ENCODE peak calls at places on chromosomes 3 and 15, in ten cellular contexts. One of them, this sample, is unnamed.

GRCh38 chr3:103440539-103441113 is 1005.8 kb downstream of the ZPLD1 start:
- DNase-seq in hippocampal formation: no peak
- DNase-seq in NCI-H345: no peak
- DNase-seq in T-helper 2 cell: no peak
- DNase-seq in testis: no peak
- DNase-seq in SW480: peak; percentile 1
- DNase-seq in GM06990: no peak
- DNase-seq in NCI-H1105: no peak
- DNase-seq in activated CD8-positive, alpha-beta memory T cell treated with anti-CD3 and anti-CD28 coated beads for 24 hours: no peak
- DNase-seq in erythroblast: peak; percentile 1
- DNase-seq in this sample: no peak

GRCh38 chr3:147298511-147298982 is 107.8 kb downstream of the ZIC4 start:
- DNase-seq in hippocampal formation: no peak
- DNase-seq in NCI-H345: peak; percentile 52
- DNase-seq in T-helper 2 cell: no peak
- DNase-seq in testis: no peak
- DNase-seq in SW480: peak; percentile 4
- DNase-seq in GM06990: no peak
- DNase-seq in NCI-H1105: no peak
- DNase-seq in activated CD8-positive, alpha-beta memory T cell treated with anti-CD3 and anti-CD28 coated beads for 24 hours: no peak
- DNase-seq in erythroblast: no peak
- DNase-seq in this sample: no peak

GRCh38 chr3:126104028-126104635 is 20.2 kb upstream of the SLC41A3 start:
- DNase-seq in hippocampal formation: no peak
- DNase-seq in NCI-H345: no peak
- DNase-seq in T-helper 2 cell: no peak
- DNase-seq in testis: peak; percentile 5
- DNase-seq in SW480: no peak
- DNase-seq in GM06990: no peak
- DNase-seq in NCI-H1105: no peak
- DNase-seq in activated CD8-positive, alpha-beta memory T cell treated with anti-CD3 and anti-CD28 coated beads for 24 hours: peak; percentile 50
- DNase-seq in erythroblast: no peak
- DNase-seq in this sample: no peak

GRCh38 chr3:69201658-69202057 is 79.3 kb upstream of the LMOD3 start:
- DNase-seq in hippocampal formation: no peak
- DNase-seq in NCI-H345: peak; percentile 71
- DNase-seq in T-helper 2 cell: no peak
- DNase-seq in testis: no peak
- DNase-seq in SW480: no peak
- DNase-seq in GM06990: no peak
- DNase-seq in NCI-H1105: no peak
- DNase-seq in activated CD8-positive, alpha-beta memory T cell treated with anti-CD3 and anti-CD28 coated beads for 24 hours: no peak
- DNase-seq in erythroblast: no peak
- DNase-seq in this sample: no peak

GRCh38 chr3:117219296-117219695 is 509.7 kb downstream of the TUSC7 start:
- DNase-seq in hippocampal formation: no peak
- DNase-seq in NCI-H345: no peak
- DNase-seq in T-helper 2 cell: no peak
- DNase-seq in testis: no peak
- DNase-seq in SW480: no peak
- DNase-seq in GM06990: no peak
- DNase-seq in NCI-H1105: no peak
- DNase-seq in activated CD8-positive, alpha-beta memory T cell treated with anti-CD3 and anti-CD28 coated beads for 24 hours: no peak
- DNase-seq in erythroblast: no peak
- DNase-seq in this sample: no peak

GRCh38 chr3:66138336-66139234 is 82.2 kb upstream of the SLC25A26 start:
- DNase-seq in hippocampal formation: peak; percentile 28
- DNase-seq in NCI-H345: peak; percentile 12
- DNase-seq in T-helper 2 cell: no peak
- DNase-seq in testis: peak; percentile 69
- DNase-seq in SW480: peak; percentile 64
- DNase-seq in GM06990: peak; percentile 13
- DNase-seq in NCI-H1105: peak; percentile 20
- DNase-seq in activated CD8-positive, alpha-beta memory T cell treated with anti-CD3 and anti-CD28 coated beads for 24 hours: no peak
- DNase-seq in erythroblast: peak; percentile 30
- DNase-seq in this sample: no peak

GRCh38 chr3:124217542-124217941 is 225.6 kb upstream of the ROPN1 start:
- DNase-seq in hippocampal formation: no peak
- DNase-seq in NCI-H345: no peak
- DNase-seq in T-helper 2 cell: no peak
- DNase-seq in testis: peak; percentile 53
- DNase-seq in SW480: peak; percentile 66
- DNase-seq in GM06990: peak; percentile 12
- DNase-seq in NCI-H1105: no peak
- DNase-seq in activated CD8-positive, alpha-beta memory T cell treated with anti-CD3 and anti-CD28 coated beads for 24 hours: no peak
- DNase-seq in erythroblast: peak; percentile 61
- DNase-seq in this sample: no peak

GRCh38 chr3:106577241-106577640 is 708.4 kb upstream of the CBLB start:
- DNase-seq in hippocampal formation: no peak
- DNase-seq in NCI-H345: no peak
- DNase-seq in T-helper 2 cell: no peak
- DNase-seq in testis: no peak
- DNase-seq in SW480: no peak
- DNase-seq in GM06990: no peak
- DNase-seq in NCI-H1105: no peak
- DNase-seq in activated CD8-positive, alpha-beta memory T cell treated with anti-CD3 and anti-CD28 coated beads for 24 hours: no peak
- DNase-seq in erythroblast: no peak
- DNase-seq in this sample: no peak

GRCh38 chr3:151903501-151903991 is 30.1 kb downstream of the SUCNR1 start:
- DNase-seq in hippocampal formation: no peak
- DNase-seq in NCI-H345: no peak
- DNase-seq in T-helper 2 cell: no peak
- DNase-seq in testis: peak; percentile 78
- DNase-seq in SW480: no peak
- DNase-seq in GM06990: no peak
- DNase-seq in NCI-H1105: no peak
- DNase-seq in activated CD8-positive, alpha-beta memory T cell treated with anti-CD3 and anti-CD28 coated beads for 24 hours: no peak
- DNase-seq in erythroblast: no peak
- DNase-seq in this sample: no peak

GRCh38 chr3:50237754-50238548 is 1.9 kb downstream of the GNAI2 start:
- DNase-seq in hippocampal formation: peak; percentile 28
- DNase-seq in NCI-H345: peak; percentile 67
- DNase-seq in T-helper 2 cell: peak; percentile 69
- DNase-seq in testis: peak; percentile 91
- DNase-seq in SW480: peak; percentile 79
- DNase-seq in GM06990: peak; percentile 89
- DNase-seq in NCI-H1105: peak; percentile 29
- DNase-seq in activated CD8-positive, alpha-beta memory T cell treated with anti-CD3 and anti-CD28 coated beads for 24 hours: peak; percentile 92
- DNase-seq in erythroblast: peak; percentile 78
- DNase-seq in this sample: peak; percentile 76

GRCh38 chr3:112303811-112304325 is 9.9 kb upstream of the SLC9C1 start:
- DNase-seq in hippocampal formation: peak; percentile 31
- DNase-seq in NCI-H345: no peak
- DNase-seq in T-helper 2 cell: no peak
- DNase-seq in testis: peak; percentile 70
- DNase-seq in SW480: no peak
- DNase-seq in GM06990: no peak
- DNase-seq in NCI-H1105: no peak
- DNase-seq in activated CD8-positive, alpha-beta memory T cell treated with anti-CD3 and anti-CD28 coated beads for 24 hours: no peak
- DNase-seq in erythroblast: no peak
- DNase-seq in this sample: no peak

GRCh38 chr3:52683611-52684010 is 2.1 kb downstream of the PBRM1 start:
- DNase-seq in hippocampal formation: no peak
- DNase-seq in NCI-H345: no peak
- DNase-seq in T-helper 2 cell: no peak
- DNase-seq in testis: no peak
- DNase-seq in SW480: no peak
- DNase-seq in GM06990: no peak
- DNase-seq in NCI-H1105: no peak
- DNase-seq in activated CD8-positive, alpha-beta memory T cell treated with anti-CD3 and anti-CD28 coated beads for 24 hours: peak; percentile 37
- DNase-seq in erythroblast: no peak
- DNase-seq in this sample: no peak

GRCh38 chr15:70815604-70816003 is 38.4 kb downstream of the LARP6 start:
- DNase-seq in hippocampal formation: no peak
- DNase-seq in NCI-H345: peak; percentile 86
- DNase-seq in T-helper 2 cell: no peak
- DNase-seq in testis: no peak
- DNase-seq in SW480: no peak
- DNase-seq in GM06990: no peak
- DNase-seq in NCI-H1105: no peak
- DNase-seq in activated CD8-positive, alpha-beta memory T cell treated with anti-CD3 and anti-CD28 coated beads for 24 hours: no peak
- DNase-seq in erythroblast: no peak
- DNase-seq in this sample: no peak

GRCh38 chr3:101588626-101589025 is 14.6 kb downstream of the PCNP start:
- DNase-seq in hippocampal formation: no peak
- DNase-seq in NCI-H345: no peak
- DNase-seq in T-helper 2 cell: no peak
- DNase-seq in testis: no peak
- DNase-seq in SW480: no peak
- DNase-seq in GM06990: no peak
- DNase-seq in NCI-H1105: no peak
- DNase-seq in activated CD8-positive, alpha-beta memory T cell treated with anti-CD3 and anti-CD28 coated beads for 24 hours: no peak
- DNase-seq in erythroblast: no peak
- DNase-seq in this sample: no peak

GRCh38 chr15:75149911-75150709 is 51.6 kb upstream of the C15orf39 start:
- DNase-seq in hippocampal formation: no peak
- DNase-seq in NCI-H345: no peak
- DNase-seq in T-helper 2 cell: no peak
- DNase-seq in testis: no peak
- DNase-seq in SW480: peak; percentile 54
- DNase-seq in GM06990: no peak
- DNase-seq in NCI-H1105: no peak
- DNase-seq in activated CD8-positive, alpha-beta memory T cell treated with anti-CD3 and anti-CD28 coated beads for 24 hours: no peak
- DNase-seq in erythroblast: peak; percentile 73
- DNase-seq in this sample: no peak

GRCh38 chr15:41043276-41043675 is 72.8 kb downstream of the INO80 start:
- DNase-seq in hippocampal formation: no peak
- DNase-seq in NCI-H345: no peak
- DNase-seq in T-helper 2 cell: no peak
- DNase-seq in testis: no peak
- DNase-seq in SW480: no peak
- DNase-seq in GM06990: no peak
- DNase-seq in NCI-H1105: no peak
- DNase-seq in activated CD8-positive, alpha-beta memory T cell treated with anti-CD3 and anti-CD28 coated beads for 24 hours: no peak
- DNase-seq in erythroblast: no peak
- DNase-seq in this sample: no peak

GRCh38 chr15:67366904-67367303 is 112.3 kb downstream of the IQCH start:
- DNase-seq in hippocampal formation: no peak
- DNase-seq in NCI-H345: no peak
- DNase-seq in T-helper 2 cell: no peak
- DNase-seq in testis: no peak
- DNase-seq in SW480: no peak
- DNase-seq in GM06990: no peak
- DNase-seq in NCI-H1105: no peak
- DNase-seq in activated CD8-positive, alpha-beta memory T cell treated with anti-CD3 and anti-CD28 coated beads for 24 hours: no peak
- DNase-seq in erythroblast: no peak
- DNase-seq in this sample: no peak

GRCh38 chr15:52159645-52160044 is 31.5 kb downstream of the GNB5 start:
- DNase-seq in hippocampal formation: no peak
- DNase-seq in NCI-H345: no peak
- DNase-seq in T-helper 2 cell: no peak
- DNase-seq in testis: no peak
- DNase-seq in SW480: no peak
- DNase-seq in GM06990: no peak
- DNase-seq in NCI-H1105: no peak
- DNase-seq in activated CD8-positive, alpha-beta memory T cell treated with anti-CD3 and anti-CD28 coated beads for 24 hours: peak; percentile 28
- DNase-seq in erythroblast: no peak
- DNase-seq in this sample: no peak